ENCODE peak calls at places on chromosomes 13 and 19, in five cellular contexts. R is GM10248; U is amniotic stem cell; G is amygdala; Q is activated T-helper 1 cell treated with anti-CD3 and anti-CD28 coated beads, Interleukin-2, amount 50 U/mL, for 16 hours. H is an unnamed sample.

GRCh38 chr19:31908486-31909255 is 436.7 kb upstream of the ZNF507 start:
- DNase-seq in G (no peak), R (no peak), U (no peak), Q (no peak), H (peak; percentile 89)

GRCh38 chr19:44476559-44477408 is 23.5 kb downstream of the ZNF180 start:
- DNase-seq in Q (no peak), G (no peak), R (no peak), U (no peak), H (no peak)

GRCh38 chr19:27733551-27734266 is 1479.2 kb downstream of the UQCRFS1 start:
- DNase-seq in U (no peak), R (no peak), G (no peak), Q (no peak), H (peak; percentile 55)

GRCh38 chr13:110317093-110317492 is 10.0 kb downstream of the COL4A2 start:
- DNase-seq in G (no peak), R (no peak), U (no peak), Q (no peak), H (no peak)

GRCh38 chr19:38685666-38686529 is 38.4 kb downstream of the ACTN4 start:
- DNase-seq in U (no peak), G (no peak), Q (no peak), R (no peak), H (no peak)

GRCh38 chr19:45166723-45167252 is 6.0 kb upstream of the NKPD1 start:
- DNase-seq in U (no peak), G (no peak), Q (no peak), R (no peak), H (no peak)

GRCh38 chr13:50928609-50929274 is 19.2 kb downstream of the RNASEH2B start:
- DNase-seq in Q (no peak), G (no peak), U (no peak), R (no peak), H (no peak)

GRCh38 chr19:1411255-1412191 is 4.1 kb downstream of the DAZAP1 start:
- DNase-seq in U (no peak), R (no peak), G (peak; percentile 97), Q (no peak), H (no peak)

GRCh38 chr13:100513987-100514670 is 74.5 kb downstream of the GGACT start:
- DNase-seq in G (no peak), R (no peak), U (no peak), Q (no peak), H (no peak)

GRCh38 chr13:98291658-98292057 is 114.6 kb upstream of the RNF113B start:
- DNase-seq in U (no peak), G (peak; percentile 44), R (no peak), Q (no peak), H (no peak)

GRCh38 chr13:98910501-98910951 is 67.3 kb downstream of the DOCK9 start:
- DNase-seq in U (peak; percentile 14), R (no peak), Q (no peak), G (no peak), H (no peak)

GRCh38 chr13:27622102-27622820 is 569 bp downstream of the POLR1D start:
- DNase-seq in U (no peak), Q (peak; percentile 5), R (no peak), G (no peak), H (no peak)

GRCh38 chr13:28355822-28356371 is 139.0 kb downstream of the FLT1 start:
- DNase-seq in Q (no peak), G (no peak), U (no peak), R (no peak), H (no peak)

GRCh38 chr19:45130888-45131615 is 29.7 kb downstream of the NKPD1 start:
- DNase-seq in R (no peak), Q (no peak), G (peak; percentile 44), U (no peak), H (no peak)

GRCh38 chr13:101691326-101691725 is 238.9 kb downstream of the ITGBL1 start:
- DNase-seq in Q (no peak), U (no peak), G (no peak), R (no peak), H (no peak)

GRCh38 chr13:32737679-32738078 is 151.4 kb downstream of the PDS5B start:
- DNase-seq in Q (no peak), U (no peak), G (no peak), R (peak; percentile 13), H (no peak)

GRCh38 chr19:12788682-12789097 is 2.6 kb upstream of the JUNB start:
- DNase-seq in U (no peak), Q (no peak), R (peak; percentile 78), G (peak; percentile 38), H (no peak)

GRCh38 chr19:5691205-5691929 is 1.3 kb downstream of the RPL36 start:
- DNase-seq in U (no peak), R (no peak), G (peak; percentile 12), Q (no peak), H (no peak)

GRCh38 chr19:1302534-1303239 is 17.0 kb downstream of the EFNA2 start:
- DNase-seq in G (peak; percentile 58), Q (no peak), R (no peak), U (no peak), H (no peak)

GRCh38 chr13:49858183-49858856 is 65.8 kb upstream of the KPNA3 start:
- DNase-seq in U (peak; percentile 91), G (no peak), Q (no peak), R (no peak), H (no peak)

GRCh38 chr13:108686027-108686426 is 56.6 kb downstream of the MYO16 start:
- DNase-seq in G (no peak), Q (no peak), R (no peak), U (no peak), H (no peak)

GRCh38 chr13:110554227-110554836 is 7.2 kb downstream of the RAB20 start:
- DNase-seq in U (no peak), G (no peak), R (no peak), Q (no peak), H (no peak)

GRCh38 chr13:98476538-98476966 is 100.4 kb downstream of the STK24 start:
- DNase-seq in G (no peak), R (peak; percentile 92), U (peak; percentile 66), Q (peak; percentile 74), H (no peak)

GRCh38 chr13:91719033-91719432 is 320.6 kb downstream of the GPC5 start:
- DNase-seq in R (no peak), Q (no peak), U (no peak), G (no peak), H (no peak)

GRCh38 chr13:75769141-75769905 is 133.2 kb downstream of the LMO7 start:
- DNase-seq in R (no peak), Q (no peak), G (no peak), U (no peak), H (no peak)

GRCh38 chr19:39372047-39372802 is 18.7 kb downstream of the PAF1 start:
- DNase-seq in R (no peak), U (peak; percentile 75), Q (no peak), G (peak; percentile 67), H (no peak)